ENCODE peak calls at places on chromosomes 3 and 15, in nine cellular contexts. O is gastrocnemius medialis; H is G401; R is stimulated activated CD8-positive, alpha-beta memory T cell treated with anti-CD3 and anti-CD28 coated beads, Interleukin-15, amount 100 ng/mL, for 1 hour; G is activated gamma-delta T cell treated with Interleukin-2 at 50 U/mL for 16 hours; A is left ventricle myocardium superior; I is fibroblast of mammary gland; C is GOT3; P is neural progenitor cell. Q is an unnamed sample.

GRCh38 chr3:70064194-70064787 is 64.8 kb downstream of the SAMMSON start:
- DNase-seq in O (no peak), H (peak; percentile 48), R (no peak), G (no peak), A (no peak), I (peak; percentile 51), C (no peak), P (peak; percentile 47), Q (peak; percentile 14)

GRCh38 chr3:135239485-135239884 is 444.4 kb downstream of the EPHB1 start:
- DNase-seq in O (no peak), H (no peak), R (no peak), G (no peak), A (no peak), I (no peak), C (no peak), P (no peak), Q (no peak)

GRCh38 chr3:9308298-9308990 is 54.4 kb upstream of the THUMPD3 start:
- DNase-seq in O (no peak), H (no peak), R (no peak), G (no peak), A (no peak), I (no peak), C (no peak), P (no peak), Q (no peak)

GRCh38 chr3:138479355-138479964 is 45.0 kb downstream of the ESYT3 start:
- DNase-seq in O (no peak), H (peak; percentile 20), R (no peak), G (no peak), A (no peak), I (peak; percentile 54), C (no peak), P (peak; percentile 79), Q (peak; percentile 48)

GRCh38 chr3:27452368-27453090 is 31.7 kb downstream of the SLC4A7 start:
- DNase-seq in O (no peak), H (no peak), R (no peak), G (no peak), A (no peak), I (no peak), C (no peak), P (no peak), Q (no peak)

GRCh38 chr3:132038198-132038825 is 3.5 kb upstream of the CPNE4 start:
- DNase-seq in O (no peak), H (peak; percentile 6), R (no peak), G (no peak), A (no peak), I (peak; percentile 33), C (no peak), P (peak; percentile 44), Q (peak; percentile 20)

GRCh38 chr15:99564221-99565030 is 1.4 kb upstream of the MEF2A start:
- DNase-seq in O (peak; percentile 58), H (peak; percentile 79), R (no peak), G (peak; percentile 6), A (peak; percentile 38), I (no peak), C (no peak), P (peak; percentile 39), Q (no peak)

GRCh38 chr3:8938021-8938420 is 25.3 kb downstream of the RAD18 start:
- DNase-seq in O (no peak), H (peak; percentile 8), R (no peak), G (no peak), A (no peak), I (peak; percentile 47), C (no peak), P (peak; percentile 12), Q (peak; percentile 79)

GRCh38 chr15:38972831-38973230 is 408.2 kb upstream of the RASGRP1 start:
- DNase-seq in O (no peak), H (no peak), R (no peak), G (no peak), A (no peak), I (no peak), C (no peak), P (no peak), Q (no peak)

GRCh38 chr3:129383292-129383860 is 45.1 kb downstream of the EFCAB12 start:
- DNase-seq in O (peak; percentile 32), H (peak; percentile 82), R (peak; percentile 12), G (peak; percentile 35), A (peak; percentile 48), I (peak; percentile 71), C (no peak), P (peak; percentile 88), Q (peak; percentile 28)

GRCh38 chr3:100975714-100976113 is 17.5 kb downstream of the ABI3BP start:
- DNase-seq in O (peak; percentile 25), H (no peak), R (no peak), G (no peak), A (no peak), I (no peak), C (no peak), P (no peak), Q (no peak)

Q was measured in SW 1271.